ENCODE peak calls at places on chromosomes 6 and 20, in six cellular contexts. S is IMR-90; D is activated CD4-positive, alpha-beta T cell treated with anti-CD3 and anti-CD28 coated beads for 1 hour; I is anterior cingulate cortex; C is COR-L47; H is AG08396. X is an unnamed sample.

GRCh38 chr20:53322651-53323050 is 271.0 kb downstream of the ZNF217 start:
- DNase-seq in S (no peak), D (no peak), I (no peak), C (no peak), H (no peak), X (no peak)

GRCh38 chr6:12962529-12962928 is 246.0 kb downstream of the PHACTR1 start:
- DNase-seq in S (no peak), D (no peak), I (no peak), C (no peak), H (no peak), X (no peak)

GRCh38 chr20:25136643-25137559 is 55.0 kb upstream of the VSX1 start:
- DNase-seq in S (peak), D (no peak), I (peak), C (no peak), H (peak), X (peak)

GRCh38 chr6:1821188-1822183 is 211.8 kb downstream of the FOXC1 start:
- DNase-seq in S (peak), D (no peak), I (no peak), C (no peak), H (peak), X (peak)

GRCh38 chr6:163661271-163661671 is 246.8 kb downstream of the QKI start:
- DNase-seq in S (no peak), D (no peak), I (no peak), C (no peak), H (no peak), X (no peak)

GRCh38 chr6:26068036-26068435 is 19.2 kb upstream of the HFE start:
- DNase-seq in S (no peak), D (no peak), I (no peak), C (no peak), H (no peak), X (no peak)

GRCh38 chr6:11263185-11263817 is 30.8 kb upstream of the NEDD9 start:
- DNase-seq in S (peak), D (no peak), I (no peak), C (no peak), H (peak), X (peak)

GRCh38 chr6:148239215-148239614 is 103.4 kb upstream of the SASH1 start:
- DNase-seq in S (no peak), D (no peak), I (no peak), C (no peak), H (no peak), X (no peak)

GRCh38 chr6:139765825-139766285 is 391.4 kb upstream of the CITED2 start:
- DNase-seq in S (peak), D (no peak), I (no peak), C (no peak), H (peak), X (peak)

GRCh38 chr6:7891098-7891872 is 19.3 kb downstream of the TXNDC5 start:
- DNase-seq in S (no peak), D (no peak), I (no peak), C (no peak), H (no peak), X (no peak)

GRCh38 chr6:109336221-109336955 is 45.9 kb downstream of the CD164 start:
- DNase-seq in S (peak), D (no peak), I (no peak), C (peak), H (peak), X (peak)

GRCh38 chr6:146904596-146904995 is 299.6 kb upstream of the STXBP5 start:
- DNase-seq in S (no peak), D (no peak), I (no peak), C (no peak), H (no peak), X (no peak)

GRCh38 chr6:1608976-1609661 is 596 bp upstream of the FOXC1 start:
- DNase-seq in S (peak), D (no peak), I (no peak), C (no peak), H (no peak), X (peak)

GRCh38 chr6:147508073-147508870 is at the start of gene SAMD5:
- DNase-seq in S (peak), D (no peak), I (no peak), C (no peak), H (peak), X (peak)

GRCh38 chr6:33958863-33959651 is 155.3 kb upstream of the MLN start:
- DNase-seq in S (no peak), D (no peak), I (no peak), C (no peak), H (no peak), X (no peak)

X was measured in endothelial cell of umbilical vein.